ENCODE peak calls at places on chromosomes 1 and 21, in seven cellular contexts. C is heart right ventricle; Q is foreskin fibroblast; G is lung; F is cardiac muscle cell; O is osteoblast; J is CD8-positive, alpha-beta T cell. Z is an unnamed sample.
A peak's percentile ranks its signal among the peaks of the same experiment; 100 is the strongest.

GRCh38 chr1:54989473-54989872 is 9.0 kb downstream of the TMEM61 start:
- DNase-seq in O (no peak), F (no peak), Q (no peak), C (no peak), G (no peak), J (no peak), Z (no peak)

GRCh38 chr1:201261771-201262547 is 21.3 kb upstream of the PKP1 start:
- DNase-seq in O (no peak), F (no peak), G (peak; percentile 21), C (no peak), J (no peak), Q (no peak), Z (no peak)

GRCh38 chr1:198492872-198493271 is 47.6 kb downstream of the ATP6V1G3 start:
- DNase-seq in C (no peak), O (peak; percentile 81), Q (peak; percentile 70), J (no peak), F (peak; percentile 59), G (no peak), Z (peak; percentile 95)

GRCh38 chr1:154863702-154864174 is 6.3 kb downstream of the KCNN3 start:
- DNase-seq in C (no peak), G (no peak), Q (peak; percentile 13), O (peak; percentile 92), F (peak; percentile 48), J (no peak), Z (no peak)

GRCh38 chr21:43942201-43942600 is 69.9 kb upstream of the TRAPPC10 start:
- DNase-seq in C (no peak), O (no peak), Q (no peak), G (no peak), J (no peak), F (no peak), Z (no peak)

GRCh38 chr1:33152685-33153432 is 29.0 kb downstream of the TRIM62 start:
- DNase-seq in O (peak; percentile 94), G (no peak), J (no peak), F (peak; percentile 90), Q (no peak), C (peak; percentile 87), Z (peak; percentile 78)

GRCh38 chr21:33673473-33673872 is 31.2 kb downstream of the ITSN1 start:
- DNase-seq in C (no peak), J (no peak), F (no peak), G (no peak), O (no peak), Q (no peak), Z (no peak)

GRCh38 chr1:212633144-212633543 is 24.6 kb downstream of the ATF3 start:
- DNase-seq in G (no peak), F (no peak), C (no peak), Q (no peak), O (no peak), J (no peak), Z (no peak)

GRCh38 chr1:6888268-6888667 is 103.0 kb downstream of the CAMTA1 start:
- DNase-seq in Q (no peak), F (peak; percentile 33), C (no peak), J (no peak), O (no peak), G (no peak), Z (no peak)

GRCh38 chr1:150150511-150151021 is 850 bp downstream of the PLEKHO1 start:
- DNase-seq in G (no peak), J (peak; percentile 33), O (peak; percentile 91), C (peak; percentile 41), F (no peak), Q (no peak), Z (no peak)

GRCh38 chr1:53062731-53063591 is 948 bp downstream of the PODN start:
- DNase-seq in Q (no peak), F (no peak), C (peak; percentile 26), G (no peak), O (peak; percentile 87), J (no peak), Z (no peak)

GRCh38 chr1:87872692-87873091 is 544.0 kb downstream of the LMO4 start:
- DNase-seq in F (no peak), J (no peak), C (no peak), G (no peak), Q (no peak), O (no peak), Z (no peak)

GRCh38 chr1:24964811-24965570 is 34.9 kb upstream of the RUNX3 start:
- DNase-seq in G (no peak), F (no peak), J (peak; percentile 87), Q (no peak), O (peak; percentile 94), C (peak; percentile 44), Z (no peak)

GRCh38 chr1:57270926-57271698 is 152.7 kb downstream of the DAB1 start:
- DNase-seq in G (no peak), C (no peak), Q (no peak), O (no peak), F (no peak), J (no peak), Z (no peak)

GRCh38 chr1:4528590-4528989 is 125.8 kb upstream of the AJAP1 start:
- DNase-seq in Q (no peak), C (no peak), G (no peak), O (no peak), F (no peak), J (no peak), Z (no peak)

GRCh38 chr1:220892997-220893700 is 13.9 kb downstream of the HLX start:
- DNase-seq in G (no peak), O (no peak), Q (no peak), J (no peak), F (no peak), C (no peak), Z (no peak)

GRCh38 chr1:220894924-220895256 is 15.6 kb downstream of the HLX start:
- DNase-seq in Q (no peak), F (no peak), C (no peak), O (no peak), J (no peak), G (no peak), Z (no peak)

GRCh38 chr1:220893701-220894024 is 14.4 kb downstream of the HLX start:
- DNase-seq in O (no peak), F (no peak), J (no peak), G (no peak), Q (no peak), C (no peak), Z (no peak)

GRCh38 chr1:220895412-220895946 is 16.2 kb downstream of the HLX start:
- DNase-seq in O (no peak), C (no peak), Q (no peak), F (no peak), G (no peak), J (no peak), Z (no peak)

DNA sequence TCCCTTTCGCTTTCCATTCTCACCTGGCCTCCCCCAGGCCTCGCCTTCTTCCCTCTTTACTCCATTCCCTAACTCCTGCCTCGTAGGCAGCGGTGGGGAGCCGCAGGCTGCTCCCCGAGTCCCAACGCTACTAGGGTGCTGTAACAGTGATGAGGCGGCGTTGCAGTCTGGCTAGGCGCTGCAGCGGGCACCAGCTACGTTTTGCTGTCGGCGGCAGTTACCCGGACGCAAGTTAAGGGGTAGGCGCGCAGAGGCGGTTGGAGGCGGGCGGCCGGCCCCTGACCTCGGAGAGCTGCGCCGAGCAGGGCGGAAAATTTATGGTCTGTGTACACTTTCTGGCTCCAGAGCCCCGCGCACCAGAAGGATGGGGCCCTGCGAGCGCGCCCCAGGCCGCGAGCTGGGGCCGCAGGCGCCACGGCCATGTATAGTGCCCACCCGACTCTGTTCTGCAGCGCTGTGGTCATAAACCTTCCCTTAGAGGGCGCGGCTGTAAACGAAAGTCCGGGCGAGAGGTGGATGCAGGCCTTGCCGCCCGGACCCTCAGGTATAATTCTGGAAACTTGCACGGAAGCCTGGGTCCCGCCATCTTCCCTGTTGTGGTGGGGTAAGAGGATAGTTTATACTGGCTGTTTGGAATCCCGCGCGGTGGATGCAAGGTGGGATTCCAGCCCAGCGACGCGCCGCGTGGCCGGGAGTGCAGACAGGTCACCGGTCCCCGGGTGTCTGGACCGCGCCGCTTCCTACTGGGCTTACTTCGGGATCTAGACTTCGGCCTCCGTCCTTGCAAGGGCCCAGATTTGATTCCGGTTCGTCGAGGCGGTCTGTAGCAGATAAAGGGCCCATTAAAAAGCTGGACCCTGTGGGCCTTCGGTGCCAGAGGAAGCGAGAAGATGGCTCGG is 15.0 kb downstream of the HLX start:
- DNase-seq in J (no peak), O (peak; percentile 75), C (no peak), G (no peak), F (no peak), Q (no peak), Z (no peak)
- TF ChIP-seq CTCF in J (no peak), O (no peak), C (no peak), G (no peak), F (no peak), Q (no peak), Z (no peak)

DNA sequence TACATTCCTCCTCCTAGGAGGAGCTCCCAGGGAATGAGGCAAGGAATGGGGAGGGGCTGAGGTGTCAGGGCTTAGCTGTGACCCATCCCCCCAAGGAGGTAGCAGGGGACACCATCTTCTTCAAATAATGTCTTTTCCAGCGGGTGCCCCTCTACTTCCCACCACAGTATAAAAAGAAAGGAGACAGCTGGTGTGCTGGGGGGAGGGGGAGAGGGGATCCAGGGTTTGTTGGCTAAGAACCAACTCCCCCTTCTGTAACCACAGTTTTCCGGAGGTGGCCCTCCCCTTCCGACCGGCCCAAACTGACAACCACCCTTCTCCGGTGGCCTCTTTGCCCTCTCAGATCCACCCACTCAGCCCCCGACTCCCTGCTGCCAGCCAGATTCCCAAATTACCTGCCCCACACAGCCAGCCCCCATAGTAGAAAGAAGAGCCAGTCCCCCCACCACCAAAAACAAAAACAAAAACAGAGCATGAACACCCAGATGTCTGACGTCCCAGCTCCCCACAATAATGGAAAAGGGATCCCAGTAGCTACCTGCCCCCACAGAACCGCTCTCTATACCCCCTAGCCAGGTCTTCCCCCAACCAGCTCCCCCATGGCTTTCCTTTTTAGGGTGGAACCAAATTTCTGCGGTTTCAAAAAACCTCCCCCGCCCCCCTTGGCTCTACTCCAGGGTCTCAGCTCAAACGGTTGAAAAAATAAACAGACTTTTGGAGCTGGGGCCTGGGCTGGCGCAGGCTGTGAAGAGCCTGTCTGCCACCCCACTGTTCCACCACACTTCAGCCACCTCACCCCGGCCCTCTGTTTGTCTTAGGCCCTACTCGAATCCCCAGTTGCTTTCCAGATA is 2.1 kb downstream of the ARHGEF2 start:
- DNase-seq in J (peak; percentile 84), Q (no peak), G (peak; percentile 85), O (peak; percentile 86), C (peak; percentile 72), F (peak; percentile 83), Z (peak; percentile 68)
- H3K4me3 ChIP-seq in J (peak overlapping the region; percentile 70), Q (peak overlapping the region; percentile 91), G (peak overlapping the region; percentile 88), O (peak overlapping the region; percentile 91), C (peak overlapping the region; percentile 92), F (peak overlapping the region; percentile 67), Z (peak overlapping the region; percentile 80)

DNA sequence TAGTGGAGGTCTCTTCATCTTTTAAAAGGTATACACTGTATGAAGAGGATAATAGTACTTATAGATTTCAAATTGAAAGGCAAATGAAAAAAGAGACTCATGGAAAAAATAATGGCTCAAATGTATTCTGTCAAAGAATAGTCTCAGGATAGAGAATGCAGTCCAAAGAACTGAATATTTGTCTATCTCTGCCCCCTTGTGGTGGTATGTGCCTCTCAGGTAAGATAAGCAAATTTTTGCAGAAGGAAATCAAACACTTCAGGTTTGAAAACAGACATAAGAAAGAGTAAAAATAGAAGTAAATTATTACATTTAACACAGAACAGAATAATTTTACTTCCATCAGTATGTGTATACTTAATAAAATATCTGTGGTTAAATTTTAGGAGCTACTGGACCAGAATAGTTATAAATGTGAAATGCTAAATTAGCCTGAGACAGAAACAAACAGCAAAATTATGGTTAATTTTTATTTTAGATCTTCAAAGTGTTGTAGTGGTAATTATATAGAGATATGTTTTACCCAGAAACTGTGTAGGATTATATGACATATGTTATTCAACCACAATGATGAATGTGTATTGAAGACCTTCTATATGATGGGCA is 164.4 kb upstream of the PALMD start:
- DNase-seq in C (no peak), O (peak; percentile 48), G (peak; percentile 49), F (peak; percentile 76), Q (peak; percentile 27), J (peak; percentile 38), Z (peak; percentile 70)
- TF ChIP-seq CTCF in C (peak; percentile 87), O (peak; percentile 71), G (peak; percentile 47), F (peak; percentile 72), Q (peak; percentile 78), J (peak; percentile 63), Z (peak; percentile 81)

GRCh38 chr21:46503922-46504539 is 45.3 kb downstream of the DIP2A start:
- DNase-seq in C (no peak), F (no peak), Q (no peak), J (no peak), G (no peak), O (no peak), Z (no peak)
- H3K4me3 ChIP-seq in C (no peak overlapping the region), F (no peak overlapping the region), Q (no peak overlapping the region), J (no peak overlapping the region), G (no peak overlapping the region), O (no peak overlapping the region), Z (no peak overlapping the region)

Z was measured in fibroblast of mammary gland.